ENCODE peak calls at places on chromosomes 7 and 10, in five cellular contexts. N, I, K, Z and Y are unnamed samples.

GRCh38 chr7:111750168-111750715 is 187.9 kb upstream of the IMMP2L start:
- DNase-seq in N (no peak), I (no peak), K (no peak), Z (no peak), Y (no peak)

GRCh38 chr7:112622159-112622715 is 141.4 kb downstream of the LSMEM1 start:
- DNase-seq in N (no peak), I (no peak), K (no peak), Z (no peak), Y (no peak)

GRCh38 chr7:85094046-85094720 is 92.7 kb downstream of the SEMA3D start:
- DNase-seq in N (peak), I (no peak), K (no peak), Z (no peak), Y (no peak)

GRCh38 chr7:66880009-66880554 is 40.9 kb upstream of the TMEM248 start:
- DNase-seq in N (no peak), I (no peak), K (no peak), Z (no peak), Y (peak)

GRCh38 chr7:129368389-129368986 is 65.7 kb upstream of the STRIP2 start:
- DNase-seq in N (no peak), I (peak), K (no peak), Z (peak), Y (no peak)

GRCh38 chr10:46525824-46526681 is 30.4 kb downstream of the GPRIN2 start:
- DNase-seq in N (peak), I (no peak), K (no peak), Z (no peak), Y (no peak)

GRCh38 chr7:79090543-79090942 is 362.9 kb downstream of the MAGI2 start:
- DNase-seq in N (peak), I (no peak), K (no peak), Z (no peak), Y (no peak)

GRCh38 chr10:100579261-100579660 is 43.5 kb downstream of the HIF1AN start:
- DNase-seq in N (no peak), I (no peak), K (no peak), Z (no peak), Y (no peak)

GRCh38 chr10:71581376-71581775 is 138.2 kb downstream of the C10orf105 start:
- DNase-seq in N (no peak), I (no peak), K (no peak), Z (no peak), Y (no peak)

GRCh38 chr7:99665312-99665759 is 14.5 kb downstream of the CYP3A5 start:
- DNase-seq in N (no peak), I (no peak), K (no peak), Z (peak), Y (no peak)

GRCh38 chr7:3953946-3954345 is 652.9 kb downstream of the SDK1 start:
- DNase-seq in N (no peak), I (no peak), K (no peak), Z (no peak), Y (no peak)

GRCh38 chr10:8275911-8276310 is 221.4 kb downstream of the GATA3 start:
- DNase-seq in N (no peak), I (no peak), K (peak), Z (no peak), Y (no peak)

GRCh38 chr10:110918269-110918632 is 729 bp downstream of the BBIP1 start:
- DNase-seq in N (peak), I (no peak), K (peak), Z (peak), Y (no peak)

GRCh38 chr10:102776779-102777417 is 33.1 kb downstream of the WBP1L start:
- DNase-seq in N (peak), I (no peak), K (peak), Z (peak), Y (peak)

GRCh38 chr10:2054728-2055127 is 317.4 kb upstream of the ADARB2 start:
- DNase-seq in N (no peak), I (no peak), K (no peak), Z (no peak), Y (no peak)

GRCh38 chr10:101595591-101596433 is 7.7 kb downstream of the DPCD start:
- DNase-seq in N (no peak), I (no peak), K (no peak), Z (no peak), Y (no peak)

GRCh38 chr7:3431306-3431705 is 130.3 kb downstream of the SDK1 start:
- DNase-seq in N (peak), I (no peak), K (no peak), Z (no peak), Y (no peak)

GRCh38 chr7:36279926-36280315 is 109.7 kb upstream of the ANLN start:
- DNase-seq in N (no peak), I (no peak), K (no peak), Z (no peak), Y (no peak)

GRCh38 chr10:72321248-72322029 is 33.3 kb downstream of the DNAJB12 start:
- DNase-seq in N (no peak), I (no peak), K (peak), Z (no peak), Y (peak)

GRCh38 chr10:14383266-14383665 is 52.5 kb upstream of the FRMD4A start:
- DNase-seq in N (peak), I (no peak), K (no peak), Z (no peak), Y (no peak)

GRCh38 chr7:22387583-22387982 is 30.6 kb upstream of the RAPGEF5 start:
- DNase-seq in N (peak), I (no peak), K (no peak), Z (no peak), Y (no peak)

GRCh38 chr10:988667-989545 is 672 bp downstream of the GTPBP4 start:
- DNase-seq in N (peak), I (no peak), K (no peak), Z (peak), Y (no peak)

DNA sequence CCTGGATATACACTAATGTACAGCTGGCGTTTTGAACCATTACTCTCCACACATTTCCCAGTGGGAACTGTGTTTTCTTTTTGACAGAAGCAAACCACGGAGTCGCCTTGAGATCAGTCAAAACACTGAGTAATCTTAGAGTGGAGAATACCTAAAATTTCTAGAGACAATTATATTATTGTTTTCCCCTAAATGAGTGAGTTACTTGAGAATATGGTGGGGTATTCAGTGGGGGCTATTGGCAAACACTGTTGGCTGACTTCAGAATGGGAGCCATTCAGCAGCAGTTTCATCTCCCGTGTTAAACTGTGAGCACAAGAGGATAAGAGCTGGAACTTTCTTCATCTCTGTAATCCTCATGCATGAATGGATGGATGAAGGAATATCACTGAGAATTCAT is 6.2 kb downstream of the IL2RA start:
- DNase-seq in N (no peak), I (no peak), K (no peak), Z (no peak), Y (no peak)
- H3K4me3 ChIP-seq in N (no peak), I (no peak), K (no peak), Z (no peak), Y (no peak)

GRCh38 chr10:93072713-93073538 is 767 bp upstream of the CYP26A1 start:
- DNase-seq in N (no peak), I (no peak), K (no peak), Z (no peak), Y (no peak)

GRCh38 chr10:93073539-93074136 is at the start of gene CYP26A1:
- DNase-seq in N (no peak), I (no peak), K (no peak), Z (peak), Y (no peak)

GRCh38 chr10:93075369-93076221 is 1.9 kb downstream of the CYP26A1 start:
- DNase-seq in N (no peak), I (no peak), K (no peak), Z (no peak), Y (no peak)

GRCh38 chr10:93074597-93075368 is 1.1 kb downstream of the CYP26A1 start:
- DNase-seq in N (no peak), I (no peak), K (no peak), Z (no peak), Y (no peak)

GRCh38 chr10:93074137-93074596 is 474 bp downstream of the CYP26A1 start:
- DNase-seq in N (no peak), I (no peak), K (no peak), Z (no peak), Y (peak)
- TF ChIP-seq CTCF in N (peak), I (no peak), K (no peak), Z (no peak), Y (peak)

GRCh38 chr7:19560111-19560883 is 148.5 kb downstream of the POLR1F start:
- DNase-seq in N (no peak), I (no peak), K (no peak), Z (no peak), Y (no peak)
- H3K4me3 ChIP-seq in N (no peak), I (no peak), K (no peak), Z (no peak), Y (no peak)

GRCh38 chr7:127415060-127415742 is 22.7 kb upstream of the ZNF800 start:
- DNase-seq in N (no peak), I (no peak), K (no peak), Z (no peak), Y (no peak)

GRCh38 chr7:127404282-127405049 is 12.0 kb upstream of the ZNF800 start:
- DNase-seq in N (no peak), I (no peak), K (no peak), Z (no peak), Y (no peak)

GRCh38 chr7:127413326-127413725 is 20.8 kb upstream of the ZNF800 start:
- DNase-seq in N (no peak), I (no peak), K (no peak), Z (no peak), Y (no peak)

GRCh38 chr7:127413962-127414361 is 21.5 kb upstream of the ZNF800 start:
- DNase-seq in N (no peak), I (peak), K (no peak), Z (no peak), Y (no peak)

DNA sequence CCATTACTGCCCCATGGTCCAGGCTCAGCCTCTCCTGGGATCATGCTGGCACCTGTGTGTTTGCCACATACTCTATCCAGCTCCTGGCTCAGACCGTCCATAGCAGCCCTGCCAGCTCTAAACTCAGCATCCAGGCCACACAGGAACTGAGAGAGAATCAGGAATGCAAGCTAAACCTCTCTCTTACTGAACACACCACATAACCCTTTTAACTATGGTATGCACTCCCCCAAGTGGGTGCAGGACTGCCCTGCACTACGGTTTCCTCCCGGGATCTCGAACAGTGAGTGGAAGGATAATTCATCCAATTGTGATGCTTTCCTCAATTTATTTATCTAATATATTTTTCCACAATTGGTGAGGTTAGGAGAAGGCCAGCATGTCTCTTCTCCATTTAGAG is 17.1 kb upstream of the ZNF800 start:
- DNase-seq in N (no peak), I (no peak), K (no peak), Z (no peak), Y (no peak)
- TF ChIP-seq CTCF in N (no peak), I (peak), K (no peak), Z (peak), Y (peak)

GRCh38 chr7:86949052-86949778 is 110.2 kb downstream of the ELAPOR2 start:
- DNase-seq in N (no peak), I (no peak), K (no peak), Z (no peak), Y (no peak)
- H3K4me3 ChIP-seq in N (no peak), I (no peak), K (no peak), Z (no peak), Y (no peak)

GRCh38 chr10:60099998-60100747 is 193.8 kb upstream of the CCDC6 start:
- DNase-seq in N (peak), I (peak), K (peak), Z (peak), Y (peak)
- TF ChIP-seq CTCF in N (peak), I (peak), K (peak), Z (peak), Y (peak)